ENCODE peak calls at places on chromosomes 16 and 17, in ten cellular contexts. K, I, P, Y, E, H, N, G, Q and T are unnamed samples.

GRCh38 chr16:85662036-85662812 is 26.5 kb downstream of the GINS2 start:
- DNase-seq in E (no peak), P (no peak), Q (no peak), Y (no peak), I (no peak), K (no peak), H (no peak), N (no peak), G (no peak), T (no peak)

GRCh38 chr17:38550661-38551060 is 55.1 kb downstream of the SRCIN1 start:
- DNase-seq in H (no peak), I (no peak), E (no peak), K (no peak), P (peak; percentile 7), G (no peak), Q (peak; percentile 52), N (no peak), Y (no peak), T (peak; percentile 74)

GRCh38 chr16:71172808-71173207 is 57.7 kb downstream of the HYDIN start:
- DNase-seq in E (no peak), N (no peak), K (no peak), P (no peak), Y (no peak), H (no peak), Q (no peak), G (no peak), I (no peak), T (no peak)

GRCh38 chr17:74870512-74870911 is 2.3 kb downstream of the FDXR start:
- DNase-seq in Y (no peak), K (no peak), G (peak; percentile 45), E (no peak), N (no peak), I (no peak), P (peak; percentile 43), H (peak; percentile 40), Q (no peak), T (no peak)

GRCh38 chr17:42456223-42457106 is 2.2 kb upstream of the ATP6V0A1 start:
- DNase-seq in Q (no peak), I (no peak), P (peak; percentile 61), G (no peak), E (no peak), N (peak; percentile 79), K (no peak), H (no peak), Y (no peak), T (no peak)

GRCh38 chr16:4915226-4915761 is 21.7 kb downstream of the PPL start:
- DNase-seq in G (no peak), N (no peak), Y (peak; percentile 81), P (peak; percentile 85), K (no peak), I (no peak), H (peak; percentile 86), Q (no peak), E (no peak), T (no peak)

GRCh38 chr17:15945493-15946209 is 721 bp downstream of the ADORA2B start:
- DNase-seq in I (no peak), K (no peak), H (no peak), P (peak; percentile 33), Q (no peak), E (no peak), Y (no peak), N (no peak), G (no peak), T (no peak)

GRCh38 chr17:53472586-53472985 is 350.1 kb upstream of the KIF2B start:
- DNase-seq in Y (no peak), Q (no peak), E (no peak), H (no peak), G (no peak), K (no peak), I (no peak), N (no peak), P (peak; percentile 78), T (no peak)